ENCODE peak calls at places on chromosomes 16 and 17, in nine cellular contexts. W, G, Y, X, L, P, Q, O and T are unnamed samples.

GRCh38 chr17:4035081-4035680 is 70.9 kb upstream of the ATP2A3 start:
- DNase-seq in W (no peak), G (no peak), Y (no peak), X (no peak), L (no peak), P (no peak), Q (no peak), O (no peak), T (no peak)

GRCh38 chr17:38728290-38728831 is 1.8 kb upstream of the CISD3 start:
- DNase-seq in W (no peak), G (peak; percentile 52), Y (peak; percentile 88), X (no peak), L (no peak), P (no peak), Q (no peak), O (no peak), T (no peak)

GRCh38 chr16:71848622-71849021 is 2.8 kb downstream of the ATXN1L start:
- DNase-seq in W (no peak), G (no peak), Y (no peak), X (no peak), L (no peak), P (no peak), Q (no peak), O (no peak), T (no peak)

GRCh38 chr17:57672205-57672632 is 72.9 kb downstream of the CCDC182 start:
- DNase-seq in W (peak; percentile 72), G (no peak), Y (no peak), X (no peak), L (no peak), P (no peak), Q (peak; percentile 93), O (peak; percentile 63), T (no peak)

GRCh38 chr17:42408076-42408475 is 15.0 kb downstream of the CAVIN1 start:
- DNase-seq in W (no peak), G (no peak), Y (no peak), X (no peak), L (no peak), P (no peak), Q (no peak), O (no peak), T (no peak)

GRCh38 chr16:87724490-87725291 is 41.1 kb downstream of the KLHDC4 start:
- DNase-seq in W (no peak), G (peak; percentile 19), Y (peak; percentile 50), X (no peak), L (no peak), P (no peak), Q (no peak), O (no peak), T (no peak)

GRCh38 chr17:39643271-39643670 is 6.3 kb downstream of the STARD3 start:
- DNase-seq in W (no peak), G (no peak), Y (no peak), X (no peak), L (no peak), P (no peak), Q (no peak), O (peak; percentile 57), T (no peak)

GRCh38 chr17:66667491-66668030 is 167.4 kb upstream of the CACNG5 start:
- DNase-seq in W (no peak), G (no peak), Y (peak; percentile 18), X (no peak), L (no peak), P (peak; percentile 2), Q (no peak), O (no peak), T (no peak)

GRCh38 chr17:46836500-46836899 is 14.9 kb upstream of the WNT9B start:
- DNase-seq in W (no peak), G (no peak), Y (no peak), X (no peak), L (no peak), P (no peak), Q (no peak), O (no peak), T (no peak)

GRCh38 chr17:30332057-30332542 is 1.8 kb downstream of the TMIGD1 start:
- DNase-seq in W (no peak), G (peak; percentile 24), Y (no peak), X (no peak), L (no peak), P (no peak), Q (peak; percentile 84), O (peak; percentile 84), T (no peak)

GRCh38 chr16:75931043-75931442 is 204.8 kb upstream of the CPHXL start:
- DNase-seq in W (no peak), G (no peak), Y (no peak), X (no peak), L (no peak), P (no peak), Q (peak; percentile 85), O (peak; percentile 86), T (no peak)

DNA sequence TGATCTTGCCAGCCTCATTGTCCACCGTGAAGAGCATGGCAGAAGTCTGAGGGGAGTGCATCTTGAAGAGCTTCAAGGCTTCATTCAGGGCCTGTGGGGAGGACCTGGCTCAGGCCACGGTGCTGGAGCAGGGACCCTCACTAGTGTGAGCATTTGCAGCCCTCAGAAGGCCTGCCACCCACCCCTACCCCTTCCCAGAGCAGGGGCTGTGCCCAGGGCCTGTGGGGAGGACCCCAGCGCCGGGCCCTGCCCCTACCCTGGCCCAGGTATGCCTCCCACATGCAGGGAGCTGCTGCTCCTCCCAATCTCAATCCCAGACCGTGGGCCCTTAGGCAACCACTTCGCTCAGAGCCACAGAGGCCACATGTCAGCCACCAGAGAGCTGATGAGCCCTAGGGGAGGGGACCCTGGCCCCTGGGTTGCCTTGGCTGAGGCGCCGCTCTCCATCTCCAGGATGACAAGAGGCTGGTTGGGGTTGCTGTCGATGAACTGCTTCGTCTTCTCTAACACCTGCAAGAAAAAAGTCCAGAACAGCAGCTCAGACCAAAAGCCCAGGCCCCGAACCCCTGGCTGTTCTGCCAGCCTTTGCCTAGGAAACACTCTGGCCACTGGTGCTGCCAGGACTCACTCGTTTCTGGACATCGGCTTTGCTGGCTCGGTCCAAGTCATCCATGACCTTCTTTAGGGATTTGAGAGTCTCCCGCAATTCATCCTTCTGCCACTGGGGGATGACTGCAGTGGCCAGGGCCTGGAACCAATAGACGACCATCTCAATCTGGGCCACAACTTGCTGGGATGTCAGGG is 1.8 kb upstream of the EXOSC6 start:
- DNase-seq in W (no peak), G (peak; percentile 26), Y (peak; percentile 34), X (no peak), L (no peak), P (no peak), Q (no peak), O (peak; percentile 42), T (no peak)
- TF ChIP-seq CTCF in W (peak; percentile 37), G (peak; percentile 48), Y (peak; percentile 51), X (no peak), L (no peak), P (peak; percentile 42), Q (peak; percentile 56), O (peak; percentile 63), T (peak; percentile 45)

DNA sequence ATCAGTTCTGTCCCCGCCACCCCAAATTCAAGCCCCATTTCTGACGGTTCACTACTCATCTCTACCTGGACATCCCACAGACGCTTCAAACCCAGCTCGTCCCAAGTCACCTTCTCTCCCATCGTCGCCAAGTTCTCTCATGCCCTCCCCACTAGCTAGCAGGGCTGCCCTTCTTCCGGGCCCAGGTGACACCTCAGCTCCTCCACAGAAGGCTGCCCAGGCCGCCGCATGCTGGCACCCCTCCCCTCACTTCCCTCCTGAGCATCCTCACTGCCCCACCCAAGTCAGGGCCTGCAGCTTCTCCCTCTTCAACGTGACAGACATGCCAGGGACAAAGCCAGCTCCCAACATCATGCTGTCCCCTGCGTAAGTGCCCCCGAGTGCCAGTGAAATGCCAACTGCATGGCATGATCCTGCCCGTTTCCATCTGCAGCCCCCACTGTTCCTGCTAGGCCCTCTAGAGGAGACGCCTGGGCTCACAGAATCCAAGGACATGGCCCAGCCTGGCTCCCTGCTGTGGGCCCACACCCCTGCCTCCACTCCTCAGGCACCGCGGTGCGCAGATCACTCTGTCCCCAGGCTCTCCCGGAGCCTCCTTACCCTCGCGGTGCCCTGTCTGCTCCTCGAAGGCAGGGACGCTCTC is 5.9 kb downstream of the CYB561 start:
- DNase-seq in W (no peak), G (peak; percentile 23), Y (peak; percentile 45), X (no peak), L (no peak), P (no peak), Q (no peak), O (no peak), T (no peak)
- H3K4me3 ChIP-seq in W (peak overlapping the region; percentile 30), G (no peak overlapping the region), Y (no peak overlapping the region), X (no peak overlapping the region), L (no peak overlapping the region), P (peak overlapping the region; percentile 2), Q (no peak overlapping the region), O (no peak overlapping the region), T (peak overlapping the region; percentile 19)

GRCh38 chr17:27591986-27592385 is 39.0 kb upstream of the LGALS9 start:
- DNase-seq in W (no peak), G (no peak), Y (no peak), X (no peak), L (no peak), P (no peak), Q (no peak), O (no peak), T (no peak)
- H3K4me1 ChIP-seq in W (no peaks in the 10 kb centered on the region), G (no peaks in the 10 kb centered on the region), Y (no peaks in the 10 kb centered on the region), X (no peaks in the 10 kb centered on the region), L (no peaks in the 10 kb centered on the region), P (no peaks in the 10 kb centered on the region), Q (no peaks in the 10 kb centered on the region), O (no peaks in the 10 kb centered on the region), T (no peaks in the 10 kb centered on the region)

GRCh38 chr17:6643460-6644125 is 2.7 kb downstream of the TXNDC17 start:
- DNase-seq in W (no peak), G (no peak), Y (no peak), X (no peak), L (no peak), P (no peak), Q (peak; percentile 89), O (peak; percentile 71), T (no peak)

GRCh38 chr17:6651483-6652452 is at the start of the genes C17orf100 and MED31:
- DNase-seq in W (peak; percentile 91), G (peak; percentile 98), Y (peak; percentile 93), X (peak; percentile 98), L (peak; percentile 77), P (peak; percentile 90), Q (peak; percentile 92), O (peak; percentile 85), T (peak; percentile 81)

GRCh38 chr17:6642592-6642991 is 1.7 kb downstream of the TXNDC17 start:
- DNase-seq in W (no peak), G (no peak), Y (no peak), X (no peak), L (no peak), P (no peak), Q (peak; percentile 87), O (no peak), T (no peak)

DNA sequence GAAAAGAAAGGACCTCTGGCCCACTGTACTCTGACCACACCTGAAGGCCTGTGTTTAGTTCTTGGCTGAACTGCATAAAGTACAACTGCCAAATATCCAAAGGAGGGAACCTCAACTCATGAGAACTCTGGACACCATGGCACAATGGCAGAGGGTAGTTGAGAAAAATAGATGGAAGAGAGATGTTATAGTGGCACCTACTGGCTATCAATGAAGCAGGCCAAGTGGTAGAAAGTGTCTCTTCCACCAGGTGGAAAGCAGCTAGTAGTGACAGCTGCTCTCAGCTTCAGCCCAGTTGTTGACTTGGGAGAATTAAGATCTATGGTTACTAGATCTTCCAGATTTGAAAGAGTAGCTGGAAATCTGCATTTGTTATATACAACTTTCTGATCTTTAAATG is 3.2 kb downstream of the MED31 start:
- DNase-seq in W (no peak), G (no peak), Y (no peak), X (no peak), L (no peak), P (no peak), Q (peak; percentile 39), O (no peak), T (no peak)
- TF ChIP-seq CTCF in W (no peak), G (no peak), Y (peak; percentile 49), X (no peak), L (no peak), P (peak; percentile 20), Q (peak; percentile 70), O (peak; percentile 14), T (no peak)

GRCh38 chr16:84687715-84688114 is 12.1 kb upstream of the USP10 start:
- DNase-seq in W (no peak), G (no peak), Y (peak; percentile 59), X (no peak), L (no peak), P (no peak), Q (peak; percentile 73), O (peak; percentile 94), T (no peak)
- H3K4me3 ChIP-seq in W (no peak overlapping the region), G (no peak overlapping the region), Y (no peak overlapping the region), X (no peak overlapping the region), L (no peak overlapping the region), P (no peak overlapping the region), Q (no peak overlapping the region), O (no peak overlapping the region), T (no peak overlapping the region)